ENCODE peak calls at places on chromosomes 6 and 20, in nine cellular contexts. S, D, Q, M, O, W, E, R and Y are unnamed samples.

GRCh38 chr6:108766419-108766818 is 81.8 kb upstream of the ARMC2 start:
- DNase-seq in O (no peak), S (no peak), E (no peak), R (no peak), Q (no peak), M (no peak), D (no peak), W (no peak), Y (no peak)

GRCh38 chr6:160750276-160750689 is 48.2 kb downstream of the PLG start:
- DNase-seq in W (peak), Q (peak), E (no peak), D (no peak), M (no peak), R (no peak), O (no peak), S (no peak), Y (no peak)

GRCh38 chr6:14458669-14459266 is 341.2 kb downstream of the CD83 start:
- DNase-seq in W (no peak), E (no peak), S (no peak), R (no peak), D (no peak), Q (no peak), O (no peak), M (peak), Y (no peak)

GRCh38 chr20:46240065-46240464 is 68.2 kb downstream of the CDH22 start:
- DNase-seq in D (no peak), S (no peak), Q (no peak), R (no peak), M (no peak), E (no peak), O (no peak), W (no peak), Y (no peak)

GRCh38 chr6:107991061-107991460 is 33.1 kb upstream of the SEC63 start:
- DNase-seq in R (no peak), O (no peak), W (no peak), D (no peak), Q (no peak), S (no peak), E (no peak), M (no peak), Y (no peak)

GRCh38 chr6:84728602-84729001 is 35.8 kb downstream of the TBX18 start:
- DNase-seq in S (no peak), W (peak), O (no peak), D (no peak), R (peak), E (no peak), Q (peak), M (no peak), Y (no peak)

GRCh38 chr20:38658879-38659612 is 57.4 kb downstream of the ARHGAP40 start:
- DNase-seq in Q (peak), D (no peak), M (no peak), W (peak), R (peak), E (no peak), O (no peak), S (no peak), Y (no peak)

GRCh38 chr6:105779113-105779512 is 307.0 kb upstream of the PRDM1 start:
- DNase-seq in S (no peak), Q (no peak), E (no peak), R (no peak), M (no peak), W (no peak), O (no peak), D (no peak), Y (no peak)

GRCh38 chr6:13135152-13135551 is 193.2 kb downstream of the TBC1D7 start:
- DNase-seq in S (no peak), O (no peak), R (no peak), E (no peak), D (no peak), M (no peak), Q (no peak), W (no peak), Y (no peak)

GRCh38 chr6:144749263-144749662 is 464.1 kb downstream of the UTRN start:
- DNase-seq in R (no peak), W (no peak), Q (no peak), S (no peak), M (no peak), E (no peak), O (no peak), D (no peak), Y (no peak)

GRCh38 chr6:125700591-125701353 is 48.7 kb upstream of the HEY2 start:
- DNase-seq in O (no peak), S (no peak), Q (peak), E (no peak), W (no peak), M (no peak), R (no peak), D (no peak), Y (no peak)

GRCh38 chr20:57667924-57668782 is 41.7 kb downstream of the PMEPA1 start:
- DNase-seq in S (no peak), R (no peak), D (peak), W (no peak), M (peak), E (no peak), O (no peak), Q (no peak), Y (no peak)

GRCh38 chr6:79671605-79672266 is 40.6 kb downstream of the SH3BGRL2 start:
- DNase-seq in R (no peak), M (peak), W (peak), S (peak), O (peak), E (no peak), D (peak), Q (no peak), Y (no peak)

GRCh38 chr20:22379472-22379871 is 204.9 kb downstream of the FOXA2 start:
- DNase-seq in Q (no peak), M (no peak), S (no peak), R (no peak), O (no peak), E (no peak), W (peak), D (no peak), Y (no peak)

GRCh38 chr6:17012421-17013225 is 89.2 kb upstream of the STMND1 start:
- DNase-seq in O (no peak), D (peak), R (peak), Q (peak), M (no peak), S (peak), W (no peak), E (no peak), Y (peak)

GRCh38 chr6:2221724-2222274 is 23.6 kb downstream of the GMDS start:
- DNase-seq in D (no peak), O (no peak), E (no peak), M (no peak), S (no peak), R (no peak), Q (no peak), W (no peak), Y (no peak)
- H3K27ac ChIP-seq in D (peak), O (peak), E (peak), M (peak), S (no peak), R (no peak), Q (no peak), W (no peak), Y (no peak)

GRCh38 chr20:1017677-1018076 is 15.6 kb upstream of the RSPO4 start:
- DNase-seq in O (no peak), R (no peak), W (no peak), M (no peak), S (no peak), E (no peak), D (no peak), Q (no peak), Y (no peak)
- H3K4me3 ChIP-seq in O (no peak), R (no peak), W (no peak), M (no peak), S (no peak), E (no peak), D (no peak), Q (no peak), Y (no peak)

DNA sequence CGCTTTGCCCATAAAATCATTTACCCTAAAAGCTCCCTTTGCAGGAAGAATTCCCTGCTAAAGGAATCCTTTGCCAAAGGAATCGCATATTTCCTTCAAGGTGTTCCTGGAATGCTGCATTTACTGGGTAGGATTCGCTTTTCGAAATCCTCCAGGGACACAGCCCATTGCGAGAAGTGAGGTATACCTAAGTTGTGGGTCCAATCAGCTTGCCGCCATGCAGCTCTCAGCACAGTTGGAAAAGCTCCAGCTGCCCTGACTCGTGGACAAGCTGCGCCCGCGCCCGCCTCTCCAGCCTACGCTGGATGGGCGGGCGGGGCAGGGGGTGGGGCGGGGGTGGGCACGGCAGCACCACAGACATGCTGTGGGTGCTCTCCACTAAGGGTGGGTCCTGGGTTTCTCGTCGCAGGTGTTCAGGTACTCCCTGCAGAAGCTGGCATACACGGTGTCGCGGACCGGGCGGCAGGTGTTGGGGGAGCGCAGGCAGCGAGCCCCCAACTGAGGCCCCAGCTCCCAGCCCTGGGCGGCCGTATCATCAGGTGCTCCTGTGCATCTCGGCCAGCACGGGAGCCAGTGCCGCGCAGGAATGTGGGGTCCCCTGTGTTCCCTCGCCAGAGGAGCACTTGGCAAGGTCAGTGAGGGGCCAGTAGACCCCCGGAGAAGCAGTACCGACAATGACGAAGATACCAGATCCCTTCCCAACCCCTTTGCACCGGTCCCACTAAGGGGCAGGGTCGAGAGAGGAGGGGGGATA is 1.4 kb downstream of the NNAT start:
- DNase-seq in E (no peak), O (peak), D (peak), Q (peak), W (no peak), R (peak), S (peak), M (peak), Y (no peak)
- TF ChIP-seq POLR2AphosphoS5 in E (no peak), O (no peak), D (no peak), Q (no peak), W (no peak), R (no peak), S (no peak), M (no peak), Y (no peak)

DNA sequence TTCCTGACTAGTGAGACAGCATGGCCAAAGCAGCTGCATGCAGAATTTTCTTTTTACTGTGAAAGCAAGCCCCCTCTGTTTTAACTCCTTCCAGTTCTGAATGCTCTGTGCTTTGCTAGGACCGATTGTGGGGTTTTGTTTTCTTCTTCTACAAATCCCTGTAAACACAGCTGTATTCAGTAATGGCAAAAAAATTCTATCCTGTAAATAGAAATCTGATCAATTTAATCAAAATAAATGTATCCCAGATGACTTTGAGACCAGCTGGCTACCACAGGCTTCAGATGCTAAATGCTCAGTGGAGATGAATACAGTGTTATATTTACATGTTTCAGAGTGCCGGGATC is 149.4 kb downstream of the PRL start:
- DNase-seq in W (no peak), E (no peak), S (no peak), D (no peak), O (no peak), R (no peak), Q (no peak), M (no peak), Y (no peak)
- H3K27ac ChIP-seq in W (no peak), E (no peak), S (peak), D (no peak), O (no peak), R (peak), Q (peak), M (no peak), Y (no peak)

GRCh38 chr20:19210426-19211155 is 1.9 kb upstream of the SLC24A3 start:
- DNase-seq in W (no peak), R (no peak), S (peak), Q (no peak), O (no peak), M (no peak), D (no peak), E (no peak), Y (peak)

GRCh38 chr20:19211661-19212523 is 550 bp upstream of the SLC24A3 start:
- DNase-seq in D (peak), W (no peak), Q (peak), S (no peak), E (no peak), M (peak), R (peak), O (peak), Y (no peak)

GRCh38 chr20:19213946-19214490 is 1.6 kb downstream of the SLC24A3 start:
- DNase-seq in Q (no peak), O (no peak), S (no peak), R (no peak), W (no peak), E (no peak), M (no peak), D (no peak), Y (no peak)

GRCh38 chr20:19211252-19211651 is 1.2 kb upstream of the SLC24A3 start:
- DNase-seq in D (no peak), S (no peak), R (no peak), W (no peak), O (no peak), Q (no peak), E (no peak), M (no peak), Y (no peak)

GRCh38 chr20:19212524-19213502 is at the start of gene SLC24A3:
- DNase-seq in R (peak), E (no peak), D (peak), O (peak), M (peak), S (peak), Q (peak), W (no peak), Y (no peak)
- H3K4me3 ChIP-seq in R (no peak), E (peak), D (peak), O (peak), M (peak), S (peak), Q (peak), W (no peak), Y (peak)

GRCh38 chr6:170200458-170200891 is 90.4 kb downstream of the DLL1 start:
- DNase-seq in D (no peak), E (no peak), W (no peak), R (no peak), S (peak), M (no peak), Q (no peak), O (no peak), Y (no peak)
- TF ChIP-seq POLR2AphosphoS5 in D (no peak), E (no peak), W (no peak), R (no peak), S (no peak), M (no peak), Q (no peak), O (no peak), Y (no peak)

GRCh38 chr6:36600564-36601146 is 6.5 kb downstream of the SRSF3 start:
- DNase-seq in M (no peak), W (no peak), R (no peak), E (no peak), D (no peak), Q (no peak), S (no peak), O (no peak), Y (no peak)
- H3K27ac ChIP-seq in M (no peak), W (no peak), R (no peak), E (no peak), D (peak), Q (peak), S (no peak), O (peak), Y (peak)

GRCh38 chr6:156780962-156781705 is 4.0 kb downstream of the ARID1B start:
- DNase-seq in R (no peak), D (no peak), W (no peak), S (no peak), O (no peak), E (no peak), M (no peak), Q (no peak), Y (no peak)

GRCh38 chr6:156782691-156783320 is 5.6 kb downstream of the ARID1B start:
- DNase-seq in O (no peak), M (no peak), Q (no peak), D (no peak), S (no peak), R (no peak), E (no peak), W (no peak), Y (no peak)

GRCh38 chr6:156781882-156782631 is 4.9 kb downstream of the ARID1B start:
- DNase-seq in Q (no peak), O (no peak), R (no peak), D (no peak), W (no peak), E (no peak), M (no peak), S (no peak), Y (no peak)

GRCh38 chr6:156786652-156787051 is 9.5 kb downstream of the ARID1B start:
- DNase-seq in O (no peak), W (no peak), E (no peak), Q (no peak), R (no peak), M (no peak), S (no peak), D (no peak), Y (no peak)

DNA sequence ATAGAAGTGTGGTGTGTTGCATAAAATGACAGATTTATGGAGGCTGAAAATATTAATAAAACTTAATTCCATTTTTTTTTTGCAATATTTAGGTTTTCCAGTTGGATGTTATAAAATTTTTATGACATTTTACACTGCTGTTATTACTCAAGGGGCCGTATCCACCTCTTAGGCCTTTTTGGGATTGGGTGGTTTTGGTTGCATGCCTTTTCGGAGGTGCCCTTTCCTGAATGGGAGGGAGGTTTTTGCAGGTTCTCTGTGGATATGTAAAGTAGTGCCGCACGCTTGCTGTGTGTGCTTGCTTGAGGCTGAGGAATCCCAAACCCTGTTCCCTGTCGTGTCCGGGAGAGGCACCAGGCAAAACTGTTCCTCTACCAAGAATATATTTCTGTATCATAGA is 6.8 kb downstream of the ARID1B start:
- DNase-seq in E (no peak), M (no peak), O (no peak), R (no peak), W (no peak), Q (peak), D (no peak), S (no peak), Y (no peak)
- H3K4me3 ChIP-seq in E (no peak), M (no peak), O (no peak), R (no peak), W (no peak), Q (peak), D (no peak), S (peak), Y (peak)

GRCh38 chr6:72262254-72262653 is 359.6 kb upstream of the KCNQ5 start:
- DNase-seq in D (no peak), E (no peak), R (no peak), S (no peak), W (no peak), O (no peak), Q (no peak), M (no peak), Y (no peak)
- TF ChIP-seq POLR2AphosphoS5 in D (no peak), E (no peak), R (no peak), S (no peak), W (no peak), O (no peak), Q (no peak), M (no peak), Y (no peak)